ENCODE peak calls at places on chromosomes 16 and 17, in ten cellular contexts. X is A549, B is A673, J is glutamatergic neuron, P is cardiac fibroblast, A is AG09319, T is fibroblast of lung, D is hepatocyte, C is body of pancreas, M is psoas muscle. R is an unnamed sample.

GRCh38 chr17:68290268-68290954 is 516 bp downstream of the SLC16A6 start:
- DNase-seq in X (no peak), B (peak; percentile 14), J (peak; percentile 34), P (no peak), A (no peak), T (no peak), D (peak; percentile 15), C (peak; percentile 23), M (peak; percentile 68), R (no peak)

GRCh38 chr16:17404903-17405691 is 65.7 kb downstream of the XYLT1 start:
- DNase-seq in X (no peak), B (no peak), J (no peak), P (peak; percentile 76), A (peak; percentile 57), T (peak; percentile 88), D (no peak), C (peak; percentile 50), M (peak; percentile 89), R (no peak)

GRCh38 chr16:72051818-72052217 is 2.5 kb upstream of the HP start:
- DNase-seq in X (no peak), B (no peak), J (no peak), P (no peak), A (no peak), T (no peak), D (no peak), C (no peak), M (no peak), R (no peak)

GRCh38 chr17:1301546-1301945 is 22.1 kb downstream of the TRARG1 start:
- DNase-seq in X (no peak), B (no peak), J (no peak), P (no peak), A (no peak), T (no peak), D (no peak), C (no peak), M (no peak), R (no peak)

GRCh38 chr17:7465481-7466275 is 13.8 kb downstream of the ZBTB4 start:
- DNase-seq in X (no peak), B (no peak), J (no peak), P (no peak), A (no peak), T (no peak), D (no peak), C (no peak), M (no peak), R (no peak)

GRCh38 chr16:81784042-81784785 is 5.1 kb downstream of the PLCG2 start:
- DNase-seq in X (no peak), B (no peak), J (no peak), P (no peak), A (no peak), T (no peak), D (no peak), C (no peak), M (no peak), R (no peak)

GRCh38 chr17:47949951-47950350 is 7.7 kb downstream of the PRR15L start:
- DNase-seq in X (no peak), B (no peak), J (no peak), P (no peak), A (no peak), T (no peak), D (peak; percentile 18), C (peak; percentile 92), M (no peak), R (no peak)

GRCh38 chr17:74981979-74982662 is 5.3 kb upstream of the CDR2L start:
- DNase-seq in X (peak; percentile 90), B (peak; percentile 85), J (peak; percentile 97), P (peak; percentile 67), A (no peak), T (peak; percentile 50), D (peak; percentile 92), C (peak; percentile 82), M (peak; percentile 80), R (no peak)

GRCh38 chr16:70478912-70479341 is 24.5 kb downstream of the FCSK start:
- DNase-seq in X (no peak), B (no peak), J (no peak), P (no peak), A (no peak), T (no peak), D (no peak), C (no peak), M (no peak), R (no peak)

GRCh38 chr16:30521873-30522641 is 4.3 kb downstream of the ZNF768 start:
- DNase-seq in X (peak; percentile 40), B (no peak), J (no peak), P (no peak), A (no peak), T (no peak), D (peak; percentile 71), C (no peak), M (no peak), R (no peak)
- TF ChIP-seq CTCF in X (no peak), B (no peak), J (no peak), P (no peak), A (no peak), T (no peak), D (no peak), C (no peak), M (no peak), R (no peak)

GRCh38 chr17:41415833-41416335 is 8.5 kb downstream of the KRT37 start:
- DNase-seq in X (no peak), B (no peak), J (no peak), P (peak; percentile 43), A (peak; percentile 81), T (peak; percentile 81), D (peak; percentile 30), C (peak; percentile 10), M (no peak), R (no peak)

GRCh38 chr17:41416478-41416877 is 7.9 kb downstream of the KRT37 start:
- DNase-seq in X (no peak), B (no peak), J (no peak), P (no peak), A (no peak), T (no peak), D (no peak), C (no peak), M (no peak), R (no peak)

GRCh38 chr17:41419712-41420111 is 4.7 kb downstream of the KRT37 start:
- DNase-seq in X (no peak), B (no peak), J (no peak), P (no peak), A (no peak), T (no peak), D (no peak), C (no peak), M (no peak), R (no peak)

GRCh38 chr17:41418116-41418860 is 6.1 kb downstream of the KRT37 start:
- DNase-seq in X (no peak), B (no peak), J (no peak), P (no peak), A (no peak), T (no peak), D (no peak), C (no peak), M (no peak), R (no peak)

DNA sequence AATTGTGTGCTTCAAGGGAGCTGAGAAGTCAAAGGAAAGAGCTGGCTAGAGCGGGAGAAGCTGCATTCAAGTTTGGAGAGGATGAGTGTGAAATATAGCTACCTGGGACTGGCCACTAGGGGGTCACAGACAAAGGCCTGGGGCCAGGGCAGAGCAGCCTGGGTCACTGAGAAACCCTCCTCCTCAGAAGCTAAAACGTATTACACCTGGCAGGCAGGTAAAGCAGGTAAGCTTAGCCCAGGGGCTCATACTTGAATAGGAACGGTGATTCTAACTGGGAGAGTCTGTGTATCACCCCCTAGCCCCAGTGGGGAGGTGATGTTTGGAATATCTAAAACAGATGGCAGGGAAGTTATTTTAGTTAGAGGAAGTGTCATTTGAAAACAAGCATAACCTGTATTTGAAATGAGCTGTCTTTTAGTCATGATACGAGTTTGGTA is 6.8 kb downstream of the KRT37 start:
- DNase-seq in X (peak; percentile 67), B (no peak), J (no peak), P (no peak), A (no peak), T (no peak), D (peak; percentile 15), C (no peak), M (no peak), R (no peak)
- TF ChIP-seq CTCF in X (peak; percentile 36), B (no peak), J (peak; percentile 17), P (peak; percentile 15), A (peak; percentile 22), T (no peak), D (no peak), C (peak; percentile 16), M (peak; percentile 13), R (peak; percentile 37)

DNA sequence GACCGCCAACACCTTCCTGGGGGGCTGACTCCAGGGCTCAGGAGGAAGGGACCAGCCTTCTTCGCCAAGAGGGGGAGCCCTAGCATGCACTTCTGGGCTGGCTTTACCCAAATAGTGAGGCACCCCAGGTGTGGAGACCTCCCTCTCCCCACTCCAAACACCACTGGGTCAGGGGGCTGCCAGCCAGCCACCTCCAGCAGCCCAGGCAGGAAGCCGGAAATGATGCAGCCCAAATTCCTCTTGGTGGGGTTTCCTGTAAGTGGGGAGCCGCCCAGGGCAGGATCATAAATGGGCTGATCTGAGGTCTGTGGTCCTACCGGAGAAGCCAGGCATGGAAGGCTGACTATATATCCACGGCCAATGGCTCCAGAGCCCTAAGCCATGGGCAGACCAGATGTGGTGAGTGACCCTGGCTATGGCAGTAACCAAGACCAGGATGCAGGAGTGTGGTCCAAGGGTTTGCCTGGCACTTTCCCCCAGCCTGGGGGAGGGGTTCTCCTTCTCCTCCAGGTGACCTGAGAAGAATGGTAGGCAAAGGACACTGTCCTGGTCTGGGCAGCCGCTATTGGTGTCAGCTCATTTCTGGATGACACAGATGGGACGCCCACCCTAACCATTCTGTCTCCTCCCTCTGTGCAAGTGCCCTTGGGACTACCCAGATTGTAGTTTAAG is 4.2 kb downstream of the GIT1 start:
- DNase-seq in X (no peak), B (no peak), J (no peak), P (peak; percentile 37), A (no peak), T (peak; percentile 44), D (no peak), C (no peak), M (peak; percentile 53), R (no peak)
- TF ChIP-seq CTCF in X (peak; percentile 28), B (peak; percentile 44), J (no peak), P (peak; percentile 35), A (peak; percentile 16), T (no peak), D (no peak), C (no peak), M (no peak), R (peak; percentile 61)

DNA sequence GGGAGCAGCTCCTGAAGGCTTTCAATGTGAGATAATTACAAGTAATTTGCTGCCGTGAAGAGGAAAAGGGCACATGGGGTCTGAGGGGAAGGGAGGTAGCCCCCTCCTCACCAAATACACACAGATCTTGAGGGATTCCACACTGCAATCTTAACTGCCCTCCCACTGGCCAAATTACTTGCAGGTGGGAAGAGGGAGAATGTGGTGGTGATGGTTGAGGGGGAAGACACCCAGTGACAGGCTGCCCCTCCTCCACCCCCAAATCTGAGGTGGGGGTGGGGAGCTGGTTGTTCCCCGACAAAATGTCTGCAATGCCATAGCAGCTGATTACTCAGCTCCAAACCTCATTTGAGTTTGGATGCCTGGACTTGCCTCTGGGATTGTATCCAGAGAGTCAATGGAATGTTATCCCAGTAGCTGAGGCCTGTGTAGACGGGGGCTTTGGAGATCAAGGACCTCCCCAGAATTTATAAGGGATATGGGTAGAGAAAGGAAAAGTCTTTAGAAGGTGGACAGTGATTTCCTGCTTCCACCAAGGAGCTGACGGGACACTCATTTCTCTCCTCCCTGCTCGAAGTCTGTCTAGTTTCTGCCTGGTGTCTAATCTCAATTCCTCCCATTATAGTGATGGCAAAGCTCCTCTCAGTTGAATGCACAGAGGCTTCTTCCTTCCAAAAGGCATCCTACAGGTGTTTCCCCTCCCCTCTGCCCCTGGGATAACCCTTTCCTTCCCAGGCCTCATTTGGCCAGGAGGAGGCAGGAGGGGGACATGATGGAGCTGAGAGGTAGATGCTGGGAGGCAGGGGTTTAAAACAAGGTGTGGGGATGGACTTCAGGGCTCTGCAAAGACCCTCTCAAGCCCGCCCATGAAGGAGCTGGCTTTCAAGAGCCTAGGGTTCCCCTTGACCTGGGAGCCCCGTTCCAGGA is 8.7 kb downstream of the DLX4 start:
- DNase-seq in X (no peak), B (no peak), J (no peak), P (no peak), A (no peak), T (peak; percentile 25), D (no peak), C (no peak), M (no peak), R (no peak)
- TF ChIP-seq CTCF in X (no peak), B (no peak), J (no peak), P (no peak), A (no peak), T (no peak), D (no peak), C (no peak), M (no peak), R (no peak)

R was measured in chondrocyte.